ENCODE peak calls at places on chromosomes 3 and 15, in four cellular contexts. One of them, this sample, is unnamed.

GRCh38 chr3:17832021-17832420 is 89.6 kb upstream of the TBC1D5 start:
- DNase-seq in lower leg skin: no peak
- DNase-seq in AG09309: no peak
- DNase-seq in BE2C: no peak
- DNase-seq in this sample: no peak

GRCh38 chr15:75631935-75632334 is 6.4 kb upstream of the SNUPN start:
- DNase-seq in lower leg skin: no peak
- DNase-seq in AG09309: no peak
- DNase-seq in BE2C: no peak
- DNase-seq in this sample: no peak

GRCh38 chr15:81666828-81667227 is 292.8 kb upstream of the TMC3 start:
- DNase-seq in lower leg skin: no peak
- DNase-seq in AG09309: no peak
- DNase-seq in BE2C: no peak
- DNase-seq in this sample: no peak

GRCh38 chr15:35439291-35439690 is 106.7 kb downstream of the DPH6 start:
- DNase-seq in lower leg skin: no peak
- DNase-seq in AG09309: peak
- DNase-seq in BE2C: no peak
- DNase-seq in this sample: no peak

GRCh38 chr15:55858661-55859060 is 115.7 kb upstream of the PRTG start:
- DNase-seq in lower leg skin: no peak
- DNase-seq in AG09309: no peak
- DNase-seq in BE2C: no peak
- DNase-seq in this sample: no peak

GRCh38 chr3:37993811-37994638 is 3.4 kb downstream of the VILL start:
- DNase-seq in lower leg skin: peak
- DNase-seq in AG09309: no peak
- DNase-seq in BE2C: peak
- DNase-seq in this sample: peak

GRCh38 chr3:94137377-94137776 is 74.5 kb downstream of the NSUN3 start:
- DNase-seq in lower leg skin: no peak
- DNase-seq in AG09309: no peak
- DNase-seq in BE2C: no peak
- DNase-seq in this sample: no peak

GRCh38 chr3:151918253-151919029 is 45.0 kb downstream of the SUCNR1 start:
- DNase-seq in lower leg skin: no peak
- DNase-seq in AG09309: peak
- DNase-seq in BE2C: no peak
- DNase-seq in this sample: no peak

GRCh38 chr3:4670352-4670751 is 177.2 kb downstream of the ITPR1 start:
- DNase-seq in lower leg skin: no peak
- DNase-seq in AG09309: no peak
- DNase-seq in BE2C: peak
- DNase-seq in this sample: no peak

GRCh38 chr3:17340693-17341092 is 401.7 kb downstream of the TBC1D5 start:
- DNase-seq in lower leg skin: no peak
- DNase-seq in AG09309: no peak
- DNase-seq in BE2C: no peak
- DNase-seq in this sample: no peak

DNA sequence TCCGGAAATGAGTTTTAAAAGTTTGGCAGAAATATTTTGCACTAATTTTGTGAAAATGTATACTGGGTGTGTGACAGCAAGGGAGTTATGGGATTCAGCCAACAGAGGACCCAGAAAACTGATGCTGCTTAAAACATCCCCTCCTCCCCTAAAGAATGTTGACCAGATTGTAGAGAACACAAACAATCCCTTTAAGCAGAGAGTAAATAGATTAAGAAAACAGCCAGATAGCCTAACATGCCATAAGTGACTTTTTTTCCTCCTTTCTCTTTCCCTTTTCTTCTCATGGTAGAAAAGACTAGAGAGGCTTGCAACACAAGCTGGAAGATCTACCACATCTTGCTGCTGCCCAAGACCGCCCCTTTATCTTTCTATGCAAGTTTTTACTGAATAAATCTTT is 927.9 kb upstream of the ALCAM start:
- DNase-seq in lower leg skin: no peak
- DNase-seq in AG09309: no peak
- DNase-seq in BE2C: no peak
- DNase-seq in this sample: no peak
- H3K4me3 ChIP-seq in lower leg skin: no peak
- H3K4me3 ChIP-seq in AG09309: no peak
- H3K4me3 ChIP-seq in BE2C: no peak
- H3K4me3 ChIP-seq in this sample: no peak

GRCh38 chr3:119600732-119601131 is 3.0 kb downstream of the PLA1A start:
- DNase-seq in lower leg skin: no peak
- DNase-seq in AG09309: no peak
- DNase-seq in BE2C: peak
- DNase-seq in this sample: peak
- TF ChIP-seq CTCF in lower leg skin: no peak
- TF ChIP-seq CTCF in AG09309: peak
- TF ChIP-seq CTCF in BE2C: peak
- TF ChIP-seq CTCF in this sample: peak

DNA sequence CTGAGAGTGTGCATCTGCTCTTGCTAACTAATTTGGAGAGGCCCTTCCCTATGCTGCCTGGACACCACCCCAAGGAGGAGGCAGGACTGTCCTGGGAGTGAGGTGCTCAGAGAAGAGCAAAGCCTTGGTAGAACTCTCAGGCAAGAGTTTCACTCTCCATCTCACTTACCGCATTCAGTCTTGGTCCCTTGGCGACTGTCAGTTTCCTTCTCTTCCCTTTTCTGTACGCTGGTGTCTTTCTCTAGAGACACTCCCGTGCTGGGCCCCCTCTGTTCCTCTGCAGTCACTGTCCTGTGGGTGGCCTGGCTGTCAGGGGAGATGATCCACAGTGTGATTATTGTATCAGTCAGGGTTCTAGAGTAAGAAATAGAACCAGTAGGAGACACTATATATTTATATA is 44.0 kb downstream of the IDH2 start:
- DNase-seq in lower leg skin: no peak
- DNase-seq in AG09309: no peak
- DNase-seq in BE2C: no peak
- DNase-seq in this sample: no peak
- H3K4me3 ChIP-seq in lower leg skin: no peak
- H3K4me3 ChIP-seq in AG09309: no peak
- H3K4me3 ChIP-seq in BE2C: no peak
- H3K4me3 ChIP-seq in this sample: no peak

GRCh38 chr3:66423791-66424190 is 77.0 kb downstream of the LRIG1 start:
- DNase-seq in lower leg skin: no peak
- DNase-seq in AG09309: peak
- DNase-seq in BE2C: no peak
- DNase-seq in this sample: no peak
- TF ChIP-seq CTCF in lower leg skin: no peak
- TF ChIP-seq CTCF in AG09309: no peak
- TF ChIP-seq CTCF in BE2C: no peak
- TF ChIP-seq CTCF in this sample: no peak

DNA sequence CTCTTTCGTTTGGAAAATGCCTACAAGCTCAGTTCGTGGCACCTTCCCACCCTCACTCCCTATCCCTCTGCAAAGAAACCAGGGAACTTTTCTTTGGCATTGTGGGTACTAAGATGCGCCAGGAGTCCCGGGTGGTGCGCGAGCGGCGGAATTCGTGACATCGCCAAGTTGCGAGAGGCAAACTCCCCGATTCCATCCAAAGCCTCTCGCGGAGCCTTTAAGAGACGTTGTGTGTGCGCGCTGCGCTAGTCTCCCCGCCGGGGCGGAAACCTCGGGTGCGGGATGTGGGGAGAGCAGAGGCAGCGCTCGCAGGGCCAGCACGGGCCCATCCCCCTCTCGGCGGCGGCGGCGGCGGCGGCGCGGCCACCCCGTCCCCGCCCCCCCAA is 443 bp upstream of the NR2F2 start:
- DNase-seq in lower leg skin: peak
- DNase-seq in AG09309: peak
- DNase-seq in BE2C: no peak
- DNase-seq in this sample: no peak
- H3K4me3 ChIP-seq in lower leg skin: peak
- H3K4me3 ChIP-seq in AG09309: peak
- H3K4me3 ChIP-seq in BE2C: peak
- H3K4me3 ChIP-seq in this sample: peak